ENCODE peak calls at places on chromosomes 4 and X, in ten cellular contexts. One of them, this sample, is unnamed.

GRCh38 chr4:38717604-38718003 is 53.6 kb downstream of the KLF3 start:
- DNase-seq in Peyer's patch: no peak
- DNase-seq in lower leg skin: no peak
- DNase-seq in endothelial cell: no peak
- DNase-seq in WTC11: no peak
- DNase-seq in breast epithelium: no peak
- DNase-seq in WERI-Rb-1: no peak
- DNase-seq in transverse colon: no peak
- DNase-seq in progenitor cell of endocrine pancreas: no peak
- DNase-seq in sigmoid colon: no peak
- DNase-seq in this sample: peak

GRCh38 chr4:93780080-93780479 is 48.5 kb upstream of the ATOH1 start:
- DNase-seq in Peyer's patch: no peak
- DNase-seq in lower leg skin: no peak
- DNase-seq in endothelial cell: no peak
- DNase-seq in WTC11: no peak
- DNase-seq in breast epithelium: no peak
- DNase-seq in WERI-Rb-1: no peak
- DNase-seq in transverse colon: no peak
- DNase-seq in progenitor cell of endocrine pancreas: no peak
- DNase-seq in sigmoid colon: no peak
- DNase-seq in this sample: no peak

GRCh38 chrX:107290019-107290418 is 83.6 kb downstream of the DNAAF6 start:
- DNase-seq in Peyer's patch: no peak
- DNase-seq in lower leg skin: no peak
- DNase-seq in endothelial cell: no peak
- DNase-seq in WTC11: no peak
- DNase-seq in breast epithelium: no peak
- DNase-seq in WERI-Rb-1: no peak
- DNase-seq in transverse colon: no peak
- DNase-seq in progenitor cell of endocrine pancreas: no peak
- DNase-seq in sigmoid colon: no peak
- DNase-seq in this sample: no peak

GRCh38 chr4:1512738-1513660 is 106.8 kb upstream of the NKX1-1 start:
- DNase-seq in Peyer's patch: no peak
- DNase-seq in lower leg skin: no peak
- DNase-seq in endothelial cell: peak
- DNase-seq in WTC11: peak
- DNase-seq in breast epithelium: no peak
- DNase-seq in WERI-Rb-1: peak
- DNase-seq in transverse colon: peak
- DNase-seq in progenitor cell of endocrine pancreas: peak
- DNase-seq in sigmoid colon: no peak
- DNase-seq in this sample: no peak

GRCh38 chr4:57424231-57424897 is 314.2 kb upstream of the IGFBP7 start:
- DNase-seq in Peyer's patch: no peak
- DNase-seq in lower leg skin: no peak
- DNase-seq in endothelial cell: no peak
- DNase-seq in WTC11: no peak
- DNase-seq in breast epithelium: no peak
- DNase-seq in WERI-Rb-1: no peak
- DNase-seq in transverse colon: no peak
- DNase-seq in progenitor cell of endocrine pancreas: no peak
- DNase-seq in sigmoid colon: no peak
- DNase-seq in this sample: peak

GRCh38 chr4:5751073-5751917 is 40.3 kb downstream of the EVC start:
- DNase-seq in Peyer's patch: no peak
- DNase-seq in lower leg skin: no peak
- DNase-seq in endothelial cell: no peak
- DNase-seq in WTC11: no peak
- DNase-seq in breast epithelium: no peak
- DNase-seq in WERI-Rb-1: peak
- DNase-seq in transverse colon: no peak
- DNase-seq in progenitor cell of endocrine pancreas: no peak
- DNase-seq in sigmoid colon: peak
- DNase-seq in this sample: peak

GRCh38 chr4:76301068-76301774 is 5.3 kb upstream of the STBD1 start:
- DNase-seq in Peyer's patch: no peak
- DNase-seq in lower leg skin: no peak
- DNase-seq in endothelial cell: no peak
- DNase-seq in WTC11: no peak
- DNase-seq in breast epithelium: no peak
- DNase-seq in WERI-Rb-1: no peak
- DNase-seq in transverse colon: no peak
- DNase-seq in progenitor cell of endocrine pancreas: no peak
- DNase-seq in sigmoid colon: no peak
- DNase-seq in this sample: peak

GRCh38 chr4:95142877-95143412 is 385.2 kb downstream of the BMPR1B start:
- DNase-seq in Peyer's patch: no peak
- DNase-seq in lower leg skin: no peak
- DNase-seq in endothelial cell: no peak
- DNase-seq in WTC11: no peak
- DNase-seq in breast epithelium: no peak
- DNase-seq in WERI-Rb-1: no peak
- DNase-seq in transverse colon: no peak
- DNase-seq in progenitor cell of endocrine pancreas: no peak
- DNase-seq in sigmoid colon: no peak
- DNase-seq in this sample: no peak

GRCh38 chr4:20538922-20539321 is 161.3 kb upstream of the PACRGL start:
- DNase-seq in Peyer's patch: no peak
- DNase-seq in lower leg skin: no peak
- DNase-seq in endothelial cell: no peak
- DNase-seq in WTC11: no peak
- DNase-seq in breast epithelium: no peak
- DNase-seq in WERI-Rb-1: no peak
- DNase-seq in transverse colon: no peak
- DNase-seq in progenitor cell of endocrine pancreas: no peak
- DNase-seq in sigmoid colon: no peak
- DNase-seq in this sample: no peak

GRCh38 chrX:57227691-57228090 is 58.8 kb upstream of the FAAH2 start:
- DNase-seq in Peyer's patch: no peak
- DNase-seq in lower leg skin: no peak
- DNase-seq in endothelial cell: no peak
- DNase-seq in WTC11: peak
- DNase-seq in breast epithelium: no peak
- DNase-seq in WERI-Rb-1: no peak
- DNase-seq in transverse colon: no peak
- DNase-seq in progenitor cell of endocrine pancreas: no peak
- DNase-seq in sigmoid colon: no peak
- DNase-seq in this sample: no peak

GRCh38 chrX:9816094-9816700 is 30.0 kb downstream of the SHROOM2 start:
- DNase-seq in Peyer's patch: no peak
- DNase-seq in lower leg skin: no peak
- DNase-seq in endothelial cell: no peak
- DNase-seq in WTC11: no peak
- DNase-seq in breast epithelium: no peak
- DNase-seq in WERI-Rb-1: no peak
- DNase-seq in transverse colon: no peak
- DNase-seq in progenitor cell of endocrine pancreas: no peak
- DNase-seq in sigmoid colon: no peak
- DNase-seq in this sample: no peak

GRCh38 chr4:17865866-17866363 is 55.1 kb downstream of the NCAPG start:
- DNase-seq in Peyer's patch: no peak
- DNase-seq in lower leg skin: no peak
- DNase-seq in endothelial cell: no peak
- DNase-seq in WTC11: no peak
- DNase-seq in breast epithelium: no peak
- DNase-seq in WERI-Rb-1: no peak
- DNase-seq in transverse colon: no peak
- DNase-seq in progenitor cell of endocrine pancreas: no peak
- DNase-seq in sigmoid colon: no peak
- DNase-seq in this sample: no peak

GRCh38 chr4:24622435-24622834 is 38.1 kb upstream of the DHX15 start:
- DNase-seq in Peyer's patch: no peak
- DNase-seq in lower leg skin: no peak
- DNase-seq in endothelial cell: no peak
- DNase-seq in WTC11: no peak
- DNase-seq in breast epithelium: no peak
- DNase-seq in WERI-Rb-1: no peak
- DNase-seq in transverse colon: no peak
- DNase-seq in progenitor cell of endocrine pancreas: no peak
- DNase-seq in sigmoid colon: no peak
- DNase-seq in this sample: no peak
- TF ChIP-seq CTCF in Peyer's patch: no peak
- TF ChIP-seq CTCF in lower leg skin: no peak
- TF ChIP-seq CTCF in endothelial cell: no peak
- TF ChIP-seq CTCF in WTC11: no peak
- TF ChIP-seq CTCF in breast epithelium: no peak
- TF ChIP-seq CTCF in WERI-Rb-1: no peak
- TF ChIP-seq CTCF in transverse colon: no peak
- TF ChIP-seq CTCF in progenitor cell of endocrine pancreas: no peak
- TF ChIP-seq CTCF in sigmoid colon: no peak
- TF ChIP-seq CTCF in this sample: no peak

DNA sequence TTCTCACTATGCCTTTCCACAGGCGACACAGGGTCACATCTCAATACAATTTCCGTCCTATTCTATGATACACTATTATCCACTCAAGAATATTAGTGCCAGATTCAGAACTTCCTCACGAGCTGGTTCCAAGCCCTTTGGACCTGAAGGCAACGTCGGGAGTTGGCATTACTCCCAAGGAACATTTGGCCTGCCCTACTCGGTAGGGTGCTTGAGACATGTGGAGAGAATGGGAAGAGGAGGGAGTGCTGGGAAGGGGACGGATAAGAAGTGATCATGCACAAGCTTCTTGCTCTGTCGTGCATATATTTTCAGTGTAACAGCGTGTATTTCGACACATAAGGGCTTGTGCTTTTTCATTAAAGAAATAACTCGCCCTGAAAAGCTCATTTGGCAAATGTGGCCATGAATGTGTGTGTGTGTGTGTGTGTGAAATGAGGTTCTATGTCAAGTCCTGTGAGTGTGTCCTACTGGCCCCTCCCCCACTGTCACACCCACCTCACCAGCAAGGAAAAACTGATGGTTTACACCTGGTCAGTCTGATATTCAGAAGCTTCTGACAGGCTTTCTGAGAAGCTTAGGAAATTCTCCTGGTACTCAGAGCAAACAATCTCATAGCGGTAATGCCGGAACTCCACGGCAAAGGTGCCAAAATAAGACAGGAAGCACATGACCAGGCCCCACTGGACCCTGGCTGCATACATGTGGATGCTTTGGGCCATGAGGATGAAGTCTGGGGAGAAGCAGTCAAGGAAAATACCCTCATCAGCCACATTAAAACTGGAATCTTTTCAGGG is 54.8 kb downstream of the ENOPH1 start:
- DNase-seq in Peyer's patch: no peak
- DNase-seq in lower leg skin: no peak
- DNase-seq in endothelial cell: no peak
- DNase-seq in WTC11: no peak
- DNase-seq in breast epithelium: no peak
- DNase-seq in WERI-Rb-1: no peak
- DNase-seq in transverse colon: no peak
- DNase-seq in progenitor cell of endocrine pancreas: no peak
- DNase-seq in sigmoid colon: no peak
- DNase-seq in this sample: no peak
- TF ChIP-seq CTCF in Peyer's patch: no peak
- TF ChIP-seq CTCF in lower leg skin: no peak
- TF ChIP-seq CTCF in endothelial cell: no peak
- TF ChIP-seq CTCF in WTC11: no peak
- TF ChIP-seq CTCF in breast epithelium: no peak
- TF ChIP-seq CTCF in WERI-Rb-1: no peak
- TF ChIP-seq CTCF in transverse colon: no peak
- TF ChIP-seq CTCF in progenitor cell of endocrine pancreas: no peak
- TF ChIP-seq CTCF in sigmoid colon: no peak
- TF ChIP-seq CTCF in this sample: no peak

GRCh38 chr4:73944061-73944875 is 37.6 kb downstream of the PF4 start:
- DNase-seq in Peyer's patch: peak
- DNase-seq in lower leg skin: no peak
- DNase-seq in endothelial cell: peak
- DNase-seq in WTC11: peak
- DNase-seq in breast epithelium: peak
- DNase-seq in WERI-Rb-1: peak
- DNase-seq in transverse colon: peak
- DNase-seq in progenitor cell of endocrine pancreas: no peak
- DNase-seq in sigmoid colon: no peak
- DNase-seq in this sample: no peak

GRCh38 chr4:73945674-73946449 is 36.0 kb downstream of the PF4 start:
- DNase-seq in Peyer's patch: no peak
- DNase-seq in lower leg skin: no peak
- DNase-seq in endothelial cell: no peak
- DNase-seq in WTC11: no peak
- DNase-seq in breast epithelium: no peak
- DNase-seq in WERI-Rb-1: no peak
- DNase-seq in transverse colon: no peak
- DNase-seq in progenitor cell of endocrine pancreas: no peak
- DNase-seq in sigmoid colon: no peak
- DNase-seq in this sample: no peak

GRCh38 chr4:73947239-73947985 is 34.4 kb downstream of the PF4 start:
- DNase-seq in Peyer's patch: no peak
- DNase-seq in lower leg skin: no peak
- DNase-seq in endothelial cell: no peak
- DNase-seq in WTC11: no peak
- DNase-seq in breast epithelium: no peak
- DNase-seq in WERI-Rb-1: no peak
- DNase-seq in transverse colon: no peak
- DNase-seq in progenitor cell of endocrine pancreas: no peak
- DNase-seq in sigmoid colon: no peak
- DNase-seq in this sample: no peak

GRCh38 chr4:73945140-73945539 is 36.7 kb downstream of the PF4 start:
- DNase-seq in Peyer's patch: no peak
- DNase-seq in lower leg skin: no peak
- DNase-seq in endothelial cell: no peak
- DNase-seq in WTC11: no peak
- DNase-seq in breast epithelium: no peak
- DNase-seq in WERI-Rb-1: peak
- DNase-seq in transverse colon: no peak
- DNase-seq in progenitor cell of endocrine pancreas: no peak
- DNase-seq in sigmoid colon: no peak
- DNase-seq in this sample: no peak

GRCh38 chr4:73943555-73943954 is 38.3 kb downstream of the PF4 start:
- DNase-seq in Peyer's patch: no peak
- DNase-seq in lower leg skin: no peak
- DNase-seq in endothelial cell: no peak
- DNase-seq in WTC11: no peak
- DNase-seq in breast epithelium: no peak
- DNase-seq in WERI-Rb-1: no peak
- DNase-seq in transverse colon: no peak
- DNase-seq in progenitor cell of endocrine pancreas: no peak
- DNase-seq in sigmoid colon: no peak
- DNase-seq in this sample: no peak
- TF ChIP-seq CTCF in Peyer's patch: no peak
- TF ChIP-seq CTCF in lower leg skin: no peak
- TF ChIP-seq CTCF in endothelial cell: no peak
- TF ChIP-seq CTCF in WTC11: no peak
- TF ChIP-seq CTCF in breast epithelium: no peak
- TF ChIP-seq CTCF in WERI-Rb-1: no peak
- TF ChIP-seq CTCF in transverse colon: no peak
- TF ChIP-seq CTCF in progenitor cell of endocrine pancreas: no peak
- TF ChIP-seq CTCF in sigmoid colon: no peak
- TF ChIP-seq CTCF in this sample: no peak

DNA sequence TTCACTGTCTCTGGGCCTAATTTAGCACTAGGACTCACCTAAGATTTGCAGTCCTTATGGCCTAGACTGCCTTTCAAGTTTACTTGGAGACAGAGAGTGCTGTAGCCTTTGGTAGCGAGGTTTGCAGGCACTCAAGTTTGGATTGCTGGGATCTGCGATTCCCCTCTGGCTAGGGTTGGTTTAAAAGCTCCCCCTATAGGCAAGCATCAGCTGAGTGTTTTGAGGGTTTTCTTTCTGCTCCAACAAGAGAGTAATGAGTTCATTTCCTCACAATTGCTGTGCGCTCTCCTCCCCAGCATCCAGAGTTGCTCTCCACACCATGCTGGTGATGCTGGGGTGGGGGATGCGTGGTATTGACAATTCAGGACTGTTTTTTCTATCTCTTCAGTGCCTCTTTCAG is 206.9 kb downstream of the GLUD2 start:
- DNase-seq in Peyer's patch: no peak
- DNase-seq in lower leg skin: no peak
- DNase-seq in endothelial cell: no peak
- DNase-seq in WTC11: no peak
- DNase-seq in breast epithelium: no peak
- DNase-seq in WERI-Rb-1: no peak
- DNase-seq in transverse colon: no peak
- DNase-seq in progenitor cell of endocrine pancreas: no peak
- DNase-seq in sigmoid colon: no peak
- DNase-seq in this sample: no peak
- TF ChIP-seq CTCF in Peyer's patch: no peak
- TF ChIP-seq CTCF in lower leg skin: no peak
- TF ChIP-seq CTCF in endothelial cell: no peak
- TF ChIP-seq CTCF in WTC11: no peak
- TF ChIP-seq CTCF in breast epithelium: no peak
- TF ChIP-seq CTCF in WERI-Rb-1: peak
- TF ChIP-seq CTCF in transverse colon: no peak
- TF ChIP-seq CTCF in progenitor cell of endocrine pancreas: peak
- TF ChIP-seq CTCF in sigmoid colon: no peak
- TF ChIP-seq CTCF in this sample: no peak

This sample was measured in HFFc6.